ENCODE peak calls at places on chromosomes 2 and 18, in nine cellular contexts. S is left ventricle myocardium inferior; Z is right atrium auricular region; B is endothelial cell; M is upper lobe of right lung; H is dorsolateral prefrontal cortex; W is epithelial cell of proximal tubule; A is A549; I is CD8-positive, alpha-beta T cell. K is an unnamed sample.

GRCh38 chr2:109614715-109615636 is 812 bp downstream of the SOWAHC start:
- DNase-seq in I (no peak), S (peak), Z (no peak), W (no peak), B (peak), H (no peak), A (peak), M (peak), K (peak)

GRCh38 chr2:179768765-179769164 is 92.6 kb downstream of the ZNF385B start:
- DNase-seq in S (no peak), B (no peak), W (no peak), H (no peak), Z (no peak), A (no peak), I (no peak), M (no peak), K (no peak)

GRCh38 chr2:67982956-67983355 is 79.8 kb downstream of the C1D start:
- DNase-seq in I (no peak), H (no peak), Z (no peak), B (no peak), W (no peak), M (no peak), A (no peak), S (no peak), K (no peak)

GRCh38 chr2:58448065-58448507 is 207.0 kb upstream of the FANCL start:
- DNase-seq in H (peak), A (peak), I (no peak), S (peak), M (no peak), W (peak), B (peak), Z (no peak), K (peak)

GRCh38 chr18:59357928-59358327 is 1.1 kb downstream of the LMAN1 start:
- DNase-seq in W (no peak), B (no peak), M (no peak), Z (no peak), I (no peak), A (no peak), S (no peak), H (no peak), K (no peak)

GRCh38 chr2:143231257-143231650 is 102.0 kb downstream of the ARHGAP15 start:
- DNase-seq in Z (no peak), M (no peak), S (no peak), W (peak), H (no peak), B (no peak), A (no peak), I (no peak), K (no peak)

GRCh38 chr18:49690307-49690706 is 123.0 kb downstream of the ACAA2 start:
- DNase-seq in M (no peak), Z (no peak), I (no peak), W (peak), A (peak), S (no peak), B (no peak), H (no peak), K (no peak)

GRCh38 chr2:84847326-84848050 is 33.4 kb downstream of the TRABD2A start:
- DNase-seq in S (no peak), M (no peak), I (no peak), A (no peak), H (no peak), B (no peak), W (no peak), Z (no peak), K (no peak)

GRCh38 chr2:235278771-235279355 is 215.0 kb upstream of the AGAP1 start:
- DNase-seq in S (no peak), Z (no peak), I (no peak), M (no peak), B (no peak), H (no peak), A (no peak), W (no peak), K (no peak)

GRCh38 chr2:161976300-161976699 is 97.7 kb downstream of the DPP4 start:
- DNase-seq in Z (no peak), H (no peak), W (no peak), A (no peak), M (no peak), S (no peak), B (no peak), I (no peak), K (no peak)

GRCh38 chr2:207041279-207041678 is 102.0 kb downstream of the CPO start:
- DNase-seq in Z (no peak), H (no peak), M (no peak), I (no peak), A (no peak), W (no peak), S (no peak), B (no peak), K (no peak)

GRCh38 chr18:10488022-10488421 is 33.6 kb downstream of the APCDD1 start:
- DNase-seq in S (no peak), Z (no peak), W (no peak), B (no peak), A (no peak), I (no peak), H (no peak), M (no peak), K (no peak)

GRCh38 chr18:10495936-10496335 is 29.9 kb upstream of the NAPG start:
- DNase-seq in M (no peak), Z (no peak), S (no peak), H (no peak), W (no peak), I (no peak), B (no peak), A (no peak), K (no peak)

GRCh38 chr18:10487161-10487560 is 32.7 kb downstream of the APCDD1 start:
- DNase-seq in S (no peak), A (no peak), M (no peak), B (no peak), H (no peak), Z (no peak), I (no peak), W (no peak), K (no peak)

GRCh38 chr18:10485475-10485874 is 31.0 kb downstream of the APCDD1 start:
- DNase-seq in I (no peak), W (no peak), M (no peak), S (no peak), Z (no peak), H (no peak), A (no peak), B (no peak), K (no peak)

GRCh38 chr18:10490401-10491289 is 35.2 kb upstream of the NAPG start:
- DNase-seq in W (no peak), B (peak), I (peak), A (peak), S (no peak), H (peak), Z (no peak), M (no peak), K (peak)
- TF ChIP-seq CTCF in W (no peak), B (no peak), I (peak), A (peak), S (peak), H (peak), Z (no peak), M (peak), K (peak)

DNA sequence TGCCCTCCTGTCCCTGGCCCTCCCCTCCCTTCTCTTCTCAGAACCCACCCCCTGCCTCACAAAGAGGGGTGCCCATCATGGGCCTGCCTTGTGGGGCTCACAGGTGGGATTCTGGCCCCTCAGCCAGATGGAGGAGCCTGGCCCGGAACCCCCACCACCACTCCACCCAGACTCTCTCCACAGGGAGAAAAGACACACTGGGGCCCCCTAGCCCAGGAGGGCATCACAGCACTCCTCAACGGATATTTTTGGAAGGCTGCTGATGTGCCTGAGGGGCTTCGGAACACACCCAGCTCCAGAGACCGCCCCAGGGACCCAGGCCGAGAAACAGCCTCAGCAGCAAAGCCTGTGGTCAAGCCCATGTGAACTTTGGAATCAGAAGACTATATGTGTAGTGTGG is 9.9 kb downstream of the KCNIP3 start:
- DNase-seq in S (no peak), Z (no peak), I (no peak), W (no peak), H (no peak), M (no peak), B (no peak), A (no peak), K (no peak)
- TF ChIP-seq CTCF in S (no peak), Z (no peak), I (no peak), W (no peak), H (no peak), M (no peak), B (no peak), A (no peak), K (no peak)

GRCh38 chr18:47180765-47181164 is 4.6 kb upstream of the IER3IP1 start:
- DNase-seq in A (no peak), M (no peak), W (no peak), S (no peak), Z (no peak), H (no peak), B (no peak), I (no peak), K (no peak)

GRCh38 chr18:47174545-47175116 is 1.5 kb downstream of the IER3IP1 start:
- DNase-seq in A (peak), W (peak), H (no peak), I (no peak), Z (no peak), M (no peak), S (no peak), B (no peak), K (peak)

GRCh38 chr18:47172476-47172875 is 3.7 kb downstream of the IER3IP1 start:
- DNase-seq in Z (no peak), M (no peak), S (no peak), I (no peak), A (no peak), B (no peak), H (no peak), W (no peak), K (no peak)

GRCh38 chr18:47175283-47175894 is 775 bp downstream of the IER3IP1 start:
- DNase-seq in W (no peak), S (no peak), Z (no peak), H (no peak), A (no peak), B (peak), M (no peak), I (no peak), K (peak)

GRCh38 chr18:47175895-47176575 is at the start of gene IER3IP1:
- DNase-seq in A (peak), W (no peak), Z (peak), M (peak), B (peak), I (peak), H (peak), S (peak), K (peak)
- TF ChIP-seq CTCF in A (no peak), W (no peak), Z (no peak), M (peak), B (no peak), I (no peak), H (peak), S (peak), K (no peak)

GRCh38 chr2:168054657-168055056 is 192.7 kb downstream of the STK39 start:
- DNase-seq in Z (no peak), H (no peak), S (no peak), M (no peak), A (no peak), W (no peak), I (no peak), B (no peak), K (no peak)

GRCh38 chr2:168053676-168054075 is 193.7 kb downstream of the STK39 start:
- DNase-seq in I (no peak), H (no peak), M (no peak), A (no peak), B (no peak), Z (no peak), W (no peak), S (no peak), K (no peak)

GRCh38 chr2:168047291-168047690 is 200.1 kb downstream of the STK39 start:
- DNase-seq in M (no peak), S (no peak), H (no peak), B (no peak), I (no peak), A (no peak), Z (no peak), W (no peak), K (no peak)

GRCh38 chr2:168049609-168050008 is 197.8 kb downstream of the STK39 start:
- DNase-seq in W (no peak), S (no peak), A (no peak), I (no peak), Z (no peak), B (no peak), M (no peak), H (no peak), K (no peak)

GRCh38 chr2:168050377-168050776 is 197.0 kb downstream of the STK39 start:
- DNase-seq in B (no peak), S (no peak), A (no peak), Z (no peak), H (no peak), W (no peak), M (no peak), I (no peak), K (no peak)
- TF ChIP-seq CTCF in B (no peak), S (no peak), A (no peak), Z (no peak), H (no peak), W (no peak), M (no peak), I (no peak), K (no peak)

GRCh38 chr2:197307236-197307932 is 3.2 kb downstream of the ANKRD44 start:
- DNase-seq in I (no peak), M (no peak), Z (no peak), B (no peak), H (no peak), W (no peak), A (no peak), S (no peak), K (no peak)
- TF ChIP-seq CTCF in I (no peak), M (no peak), Z (no peak), B (no peak), H (peak), W (peak), A (no peak), S (no peak), K (no peak)

DNA sequence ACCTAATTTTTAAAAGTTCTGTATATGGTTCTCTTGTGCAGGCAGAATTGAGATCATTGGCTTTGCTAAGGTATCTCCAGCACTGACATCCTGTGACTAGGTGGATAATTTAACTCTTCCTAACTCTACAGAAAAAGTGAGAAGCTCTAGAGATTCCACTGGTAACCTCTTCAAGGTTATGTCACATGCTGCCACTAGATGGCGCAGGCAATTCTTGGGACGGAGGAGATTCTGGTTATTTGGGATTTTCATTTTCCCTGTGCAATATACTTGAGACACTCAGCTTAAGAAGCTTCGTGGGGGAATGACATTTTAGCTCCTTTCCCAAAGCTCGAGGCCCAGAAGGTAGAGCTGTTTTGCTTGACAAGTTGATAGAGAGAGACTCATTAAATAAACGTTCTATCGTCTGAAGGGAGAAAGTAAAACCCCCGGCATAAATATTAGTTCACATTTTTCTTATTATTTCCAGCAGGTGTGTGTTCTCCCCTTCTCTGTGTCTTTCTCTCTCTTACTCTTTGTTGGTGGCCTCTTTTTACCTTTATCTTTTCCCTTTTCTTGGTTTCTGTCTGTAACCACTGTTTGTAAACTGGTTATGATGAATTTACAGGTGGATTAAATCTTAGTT is 26.6 kb upstream of the LANCL1 start:
- DNase-seq in M (no peak), H (peak), I (no peak), A (peak), S (peak), B (peak), Z (peak), W (no peak), K (peak)
- TF ChIP-seq CTCF in M (peak), H (peak), I (peak), A (peak), S (peak), B (peak), Z (peak), W (peak), K (peak)

GRCh38 chr2:48227617-48228344 is 302.2 kb upstream of the STON1 start:
- DNase-seq in M (no peak), I (no peak), A (no peak), B (no peak), Z (no peak), W (no peak), H (no peak), S (no peak), K (no peak)
- TF ChIP-seq CTCF in M (no peak), I (no peak), A (no peak), B (no peak), Z (no peak), W (no peak), H (no peak), S (no peak), K (no peak)

DNA sequence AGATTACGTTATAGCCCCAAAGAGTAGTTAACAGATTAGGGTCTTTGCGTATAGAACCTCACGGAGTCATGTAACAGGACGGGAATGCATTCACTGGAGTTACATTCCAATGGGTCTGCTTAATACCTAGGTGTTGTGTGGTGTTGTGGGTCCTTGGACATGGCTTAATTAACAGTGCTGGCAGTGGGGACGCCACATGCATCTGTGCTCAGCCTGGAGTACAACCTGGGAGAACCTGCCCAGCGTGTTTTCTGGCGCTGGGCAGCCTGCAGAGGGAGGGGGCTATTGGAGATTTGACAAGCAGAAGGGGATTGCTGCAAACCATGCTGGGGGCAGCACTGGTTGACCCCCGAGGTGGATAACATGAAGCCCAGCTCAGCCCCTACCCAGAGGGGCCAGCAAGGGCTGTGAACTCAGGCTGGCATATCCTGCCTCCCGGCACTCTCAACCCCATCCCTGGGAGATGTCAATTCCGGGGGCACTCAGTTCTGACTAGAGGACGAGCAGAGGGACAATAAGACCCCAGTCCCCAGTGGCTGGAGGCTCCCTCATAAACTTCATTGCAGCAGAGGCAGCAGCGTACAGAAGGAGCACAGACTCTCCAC is 29.3 kb upstream of the COPS8 start:
- DNase-seq in B (no peak), I (no peak), S (no peak), W (no peak), A (no peak), M (no peak), H (no peak), Z (no peak), K (no peak)
- TF ChIP-seq CTCF in B (no peak), I (no peak), S (no peak), W (no peak), A (no peak), M (no peak), H (no peak), Z (no peak), K (no peak)

GRCh38 chr2:25338401-25338800 is 3.3 kb downstream of the DNMT3A start:
- DNase-seq in M (no peak), H (no peak), B (no peak), W (no peak), S (no peak), A (no peak), I (no peak), Z (no peak), K (no peak)

GRCh38 chr2:25337891-25338290 is 3.8 kb downstream of the DNMT3A start:
- DNase-seq in W (no peak), M (no peak), Z (no peak), B (no peak), I (no peak), S (no peak), A (no peak), H (no peak), K (no peak)

GRCh38 chr2:25340340-25340886 is 1.3 kb downstream of the DNMT3A start:
- DNase-seq in B (no peak), M (no peak), I (no peak), A (no peak), H (no peak), S (peak), W (no peak), Z (no peak), K (no peak)

GRCh38 chr2:25339791-25340339 is 1.9 kb downstream of the DNMT3A start:
- DNase-seq in Z (no peak), H (no peak), M (no peak), A (no peak), I (no peak), B (no peak), S (peak), W (no peak), K (no peak)

GRCh38 chr2:25339121-25339738 is 2.5 kb downstream of the DNMT3A start:
- DNase-seq in H (no peak), Z (no peak), W (no peak), B (no peak), S (peak), I (no peak), M (no peak), A (no peak), K (no peak)
- TF ChIP-seq CTCF in H (no peak), Z (no peak), W (no peak), B (no peak), S (no peak), I (no peak), M (no peak), A (no peak), K (no peak)

GRCh38 chr2:88554189-88554588 is 73.1 kb downstream of the EIF2AK3 start:
- DNase-seq in H (no peak), S (no peak), I (no peak), Z (no peak), B (peak), W (no peak), M (no peak), A (peak), K (no peak)
- TF ChIP-seq CTCF in H (no peak), S (peak), I (no peak), Z (no peak), B (no peak), W (peak), M (no peak), A (no peak), K (no peak)